ENCODE peak calls at places on chromosomes 7 and 10, in eight cellular contexts. C is GM12865, P is astrocyte of the spinal cord, W is right atrium auricular region, I is mesothelial cell of epicardium, A is stomach, K is H9, H is PC-9. X is an unnamed sample.

GRCh38 chr7:38704041-38704547 is 72.9 kb upstream of the AMPH start:
- DNase-seq in A (no peak), K (no peak), H (no peak), I (no peak), P (no peak), C (no peak), W (no peak), X (no peak)

GRCh38 chr7:16071246-16071857 is 350.0 kb downstream of the CRPPA start:
- DNase-seq in C (peak; percentile 59), K (no peak), P (peak; percentile 73), A (no peak), H (peak; percentile 57), W (no peak), I (no peak), X (no peak)

GRCh38 chr10:100508691-100509150 is 10.9 kb downstream of the SEC31B start:
- DNase-seq in I (no peak), A (no peak), W (no peak), C (peak; percentile 55), K (peak; percentile 44), P (peak; percentile 63), H (no peak), X (no peak)

GRCh38 chr10:49457686-49458085 is 61.8 kb upstream of the DRGX start:
- DNase-seq in A (no peak), H (no peak), K (no peak), C (no peak), I (no peak), W (no peak), P (no peak), X (no peak)

GRCh38 chr7:129095258-129095657 is 40.3 kb upstream of the TNPO3 start:
- DNase-seq in P (no peak), K (no peak), I (no peak), W (no peak), H (no peak), A (no peak), C (peak; percentile 91), X (no peak)

GRCh38 chr10:84293574-84294016 is 34.8 kb upstream of the CCSER2 start:
- DNase-seq in K (no peak), W (no peak), H (no peak), P (no peak), C (no peak), I (no peak), A (no peak), X (no peak)

GRCh38 chr7:44309271-44310091 is 15.9 kb downstream of the CAMK2B start:
- DNase-seq in H (no peak), C (peak; percentile 32), P (peak; percentile 46), A (peak; percentile 67), K (peak; percentile 71), W (peak; percentile 65), I (no peak), X (peak; percentile 76)

GRCh38 chr7:107201795-107202450 is 33.1 kb downstream of the HBP1 start:
- DNase-seq in A (peak; percentile 58), C (peak; percentile 51), W (no peak), I (no peak), P (peak; percentile 33), K (peak; percentile 41), H (no peak), X (no peak)

GRCh38 chr7:18495412-18496335 is at the start of gene HDAC9:
- DNase-seq in I (no peak), A (no peak), P (peak; percentile 68), W (peak; percentile 64), K (peak; percentile 66), C (peak; percentile 82), H (no peak), X (no peak)

GRCh38 chr10:1050555-1050954 is 1.6 kb upstream of the IDI1 start:
- DNase-seq in P (no peak), C (peak; percentile 77), K (peak; percentile 62), H (peak; percentile 40), W (no peak), A (no peak), I (no peak), X (no peak)

GRCh38 chr10:118698421-118698820 is 56.3 kb downstream of the CACUL1 start:
- DNase-seq in K (no peak), W (no peak), C (peak; percentile 80), P (peak; percentile 71), H (no peak), I (no peak), A (peak; percentile 36), X (no peak)

GRCh38 chr10:58531084-58531695 is 18.5 kb downstream of the BICC1 start:
- DNase-seq in I (no peak), K (peak; percentile 71), C (peak; percentile 78), W (no peak), P (peak; percentile 84), H (peak; percentile 52), A (peak; percentile 52), X (no peak)

GRCh38 chr7:142153400-142153799 is 41.9 kb downstream of the MGAM2 start:
- DNase-seq in W (no peak), K (no peak), C (peak; percentile 30), P (no peak), I (no peak), A (peak; percentile 38), H (no peak), X (no peak)

GRCh38 chr10:42519761-42520460 is 118.5 kb downstream of the ZNF33B start:
- DNase-seq in K (no peak), H (no peak), C (no peak), P (peak; percentile 3), I (no peak), W (no peak), A (no peak), X (no peak)

GRCh38 chr10:121910673-121911420 is 17.0 kb downstream of the ATE1 start:
- DNase-seq in I (no peak), W (no peak), P (peak; percentile 46), H (no peak), C (peak; percentile 42), K (no peak), A (no peak), X (peak; percentile 6)

GRCh38 chr10:14736600-14737081 is 38.1 kb downstream of the FAM107B start:
- DNase-seq in I (no peak), W (no peak), C (peak; percentile 51), P (peak; percentile 43), K (no peak), H (no peak), A (no peak), X (no peak)

GRCh38 chr10:107971973-107972372 is 807.5 kb upstream of the SORCS1 start:
- DNase-seq in A (no peak), C (no peak), H (peak; percentile 35), W (no peak), P (peak; percentile 83), K (no peak), I (no peak), X (no peak)

GRCh38 chr10:13649844-13650520 is 63.2 kb downstream of the PRPF18 start:
- DNase-seq in W (no peak), K (no peak), H (no peak), A (no peak), P (no peak), C (peak; percentile 36), I (no peak), X (no peak)
- TF ChIP-seq CTCF in W (no peak), K (peak; percentile 33), H (no peak), A (no peak), P (no peak), C (no peak), I (no peak), X (no peak)

DNA sequence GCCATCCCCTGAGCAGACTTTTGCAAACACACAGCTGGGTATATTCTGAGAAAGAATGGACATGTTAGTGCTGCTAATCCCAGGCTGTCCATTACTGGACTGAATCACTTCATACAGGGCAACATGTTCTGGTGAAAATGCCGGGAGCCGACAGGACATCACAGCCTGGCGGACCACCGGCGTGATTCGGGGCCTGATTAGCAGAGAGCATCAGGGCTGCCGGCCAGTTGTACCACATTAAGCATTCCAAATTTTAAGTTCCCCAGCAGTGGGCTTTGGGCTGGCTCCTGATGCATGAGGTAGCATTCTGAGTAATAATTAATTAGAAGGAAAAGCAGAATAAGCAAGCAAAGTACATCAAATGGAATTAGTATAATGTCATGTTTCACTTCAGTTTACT is 229.0 kb downstream of the GRID1 start:
- DNase-seq in I (no peak), K (no peak), H (no peak), C (no peak), W (no peak), P (no peak), A (no peak), X (no peak)
- TF ChIP-seq CTCF in I (no peak), K (no peak), H (no peak), C (no peak), W (no peak), P (no peak), A (no peak), X (no peak)

GRCh38 chr10:29237786-29238185 is 51.1 kb upstream of the LYZL1 start:
- DNase-seq in P (no peak), K (no peak), H (no peak), I (no peak), W (no peak), A (no peak), C (no peak), X (no peak)

GRCh38 chr10:29240991-29241660 is 47.7 kb upstream of the LYZL1 start:
- DNase-seq in H (no peak), I (no peak), W (no peak), P (no peak), C (no peak), A (no peak), K (no peak), X (peak; percentile 37)

GRCh38 chr10:29238531-29239080 is 50.3 kb upstream of the LYZL1 start:
- DNase-seq in C (no peak), I (no peak), K (no peak), P (no peak), H (no peak), A (no peak), W (no peak), X (no peak)

GRCh38 chr10:29241925-29242324 is 46.9 kb upstream of the LYZL1 start:
- DNase-seq in A (no peak), W (no peak), I (no peak), P (no peak), H (no peak), K (no peak), C (no peak), X (peak; percentile 3)

DNA sequence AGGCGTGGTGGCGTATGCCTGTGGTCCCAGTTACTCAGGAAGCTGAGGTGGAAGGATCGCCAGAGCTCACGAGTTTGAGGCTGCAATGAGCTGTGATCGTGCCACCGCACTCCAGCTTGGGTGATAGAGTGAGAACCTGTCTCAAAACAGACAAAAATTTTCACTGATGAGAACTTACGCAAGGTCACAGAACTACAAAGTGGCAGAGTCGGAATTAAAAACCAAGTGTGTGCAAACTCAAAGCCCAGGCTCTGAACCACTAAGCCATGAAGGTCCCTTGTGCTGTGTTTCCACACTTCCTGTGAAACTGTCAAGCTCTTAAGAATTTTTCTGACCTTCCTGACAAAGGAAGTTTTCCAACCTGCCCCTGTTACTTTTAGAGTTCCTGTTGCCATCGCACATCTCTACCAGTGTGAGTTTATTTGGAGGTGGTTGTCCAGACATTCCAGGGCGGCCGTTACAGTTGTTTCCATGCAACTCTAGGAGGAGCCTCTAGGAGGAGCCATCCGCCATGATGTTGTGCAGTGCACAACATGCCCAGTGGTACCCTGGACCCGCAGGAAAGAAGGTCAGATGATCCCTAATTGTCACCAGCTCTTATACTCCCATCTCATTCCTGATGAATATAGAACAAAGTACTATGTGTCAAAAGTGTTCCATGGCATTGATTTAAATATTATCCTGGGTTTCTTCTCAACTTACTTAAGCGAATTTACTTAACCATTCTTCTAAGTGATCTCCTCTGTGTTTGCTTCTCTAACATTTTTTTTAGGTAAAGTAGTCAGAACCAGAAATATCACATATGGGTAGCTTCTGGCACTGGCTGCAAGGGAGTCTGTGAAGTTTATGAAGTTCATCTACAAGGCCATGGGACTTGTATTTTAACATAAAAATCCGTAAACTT is 49.0 kb upstream of the LYZL1 start:
- DNase-seq in H (no peak), K (peak; percentile 75), C (peak; percentile 48), W (no peak), A (no peak), I (no peak), P (no peak), X (no peak)
- TF ChIP-seq CTCF in H (peak; percentile 49), K (peak; percentile 83), C (peak; percentile 72), W (no peak), A (no peak), I (no peak), P (peak; percentile 58), X (no peak)

GRCh38 chr7:114426824-114427223 is 12.2 kb downstream of the FOXP2 start:
- DNase-seq in C (peak; percentile 31), K (no peak), W (no peak), P (peak; percentile 37), H (no peak), I (no peak), A (no peak), X (no peak)
- TF ChIP-seq CTCF in C (peak; percentile 20), K (peak; percentile 54), W (no peak), P (peak; percentile 58), H (peak; percentile 43), I (peak; percentile 33), A (peak; percentile 13), X (no peak)